ENCODE peak calls at places on chromosomes 13 and 19, in ten cellular contexts. D is HuH-7; I is amniotic stem cell; U is cardiac septum; T is activated CD4-positive, alpha-beta T cell treated with anti-CD3 and anti-CD28 coated beads, Interleukin-2, amount 50 U/mL, for 1 hour; K is activated naive CD8-positive, alpha-beta T cell treated with anti-CD3 and anti-CD28 coated beads for 36 hours; O is NCI-H345; H is NCI-H748 treated with DMSO at 0.1 percent for 48 hours; Q is ureter; X is hypothalamus. Y is an unnamed sample.

GRCh38 chr19:47369923-47370625 is 21.0 kb downstream of the DHX34 start:
- DNase-seq in H (no peak), X (no peak), O (no peak), I (peak), D (no peak), K (no peak), U (peak), Q (no peak), T (no peak), Y (no peak)

GRCh38 chr19:52343548-52343947 is 7.5 kb downstream of the ZNF610 start:
- DNase-seq in T (peak), H (peak), D (peak), X (no peak), K (peak), O (peak), I (no peak), U (no peak), Q (peak), Y (peak)

GRCh38 chr13:52454459-52454824 is 836 bp upstream of the CKAP2 start:
- DNase-seq in U (no peak), D (peak), K (peak), X (no peak), T (peak), O (peak), Q (peak), I (no peak), H (peak), Y (no peak)

GRCh38 chr19:33134571-33135041 is 2.7 kb downstream of the WDR88 start:
- DNase-seq in H (peak), D (no peak), X (no peak), T (peak), K (peak), I (no peak), O (no peak), U (no peak), Q (no peak), Y (peak)

GRCh38 chr19:15330801-15331418 is 1.4 kb downstream of the BRD4 start:
- DNase-seq in T (no peak), K (no peak), Q (no peak), D (no peak), O (no peak), U (no peak), X (no peak), H (no peak), I (peak), Y (no peak)

GRCh38 chr13:74217816-74218215 is 83.6 kb upstream of the KLF12 start:
- DNase-seq in H (no peak), Q (no peak), O (no peak), I (peak), T (no peak), K (no peak), U (no peak), D (no peak), X (no peak), Y (no peak)

GRCh38 chr19:55683449-55684261 is 8.6 kb downstream of the EPN1 start:
- DNase-seq in H (no peak), K (no peak), T (no peak), X (no peak), U (no peak), Q (no peak), I (no peak), D (no peak), O (no peak), Y (no peak)

GRCh38 chr19:752652-753517 is 2.0 kb downstream of the MISP start:
- DNase-seq in U (no peak), X (no peak), H (no peak), K (no peak), I (peak), O (no peak), Q (peak), D (peak), T (no peak), Y (no peak)

GRCh38 chr19:18274776-18275356 is 614 bp upstream of the IQCN start:
- DNase-seq in Q (peak), X (no peak), D (peak), K (peak), H (no peak), I (peak), T (no peak), O (no peak), U (peak), Y (no peak)

GRCh38 chr13:37365496-37365895 is 233.1 kb downstream of the POSTN start:
- DNase-seq in Q (no peak), U (no peak), O (no peak), T (no peak), I (no peak), D (no peak), K (no peak), X (no peak), H (no peak), Y (no peak)

GRCh38 chr13:22031702-22032286 is 360.9 kb downstream of the FGF9 start:
- DNase-seq in D (no peak), T (no peak), K (no peak), U (no peak), H (no peak), O (no peak), I (no peak), X (no peak), Q (no peak), Y (no peak)

GRCh38 chr19:31517466-31518180 is 168.4 kb upstream of the TSHZ3 start:
- DNase-seq in O (peak), U (peak), D (no peak), T (no peak), Q (no peak), K (no peak), H (no peak), I (no peak), X (no peak), Y (no peak)

GRCh38 chr19:8690753-8691539 is 7.6 kb downstream of the ACTL9 start:
- DNase-seq in Q (no peak), U (no peak), X (no peak), I (no peak), H (no peak), T (no peak), D (no peak), K (no peak), O (no peak), Y (no peak)

GRCh38 chr19:41323023-41323422 is 13.1 kb downstream of the CCDC97 start:
- DNase-seq in H (no peak), I (no peak), K (no peak), O (no peak), D (no peak), T (no peak), Q (no peak), U (no peak), X (no peak), Y (no peak)

GRCh38 chr13:112752711-112753541 is 63.1 kb downstream of the ATP11A start:
- DNase-seq in D (no peak), X (no peak), O (no peak), Q (no peak), H (no peak), K (peak), T (no peak), I (no peak), U (no peak), Y (no peak)

GRCh38 chr13:110280996-110281688 is 25.8 kb downstream of the COL4A1 start:
- DNase-seq in T (no peak), H (no peak), K (no peak), D (no peak), X (no peak), Q (no peak), U (no peak), I (no peak), O (no peak), Y (no peak)

GRCh38 chr13:26457212-26457611 is 100.3 kb upstream of the WASF3 start:
- DNase-seq in I (peak), O (no peak), D (no peak), Q (no peak), U (no peak), T (no peak), H (no peak), X (no peak), K (no peak), Y (no peak)

GRCh38 chr19:51919606-51920005 is 7.7 kb upstream of the ZNF613 start:
- DNase-seq in Q (no peak), U (no peak), I (no peak), D (no peak), K (no peak), O (no peak), X (no peak), T (no peak), H (no peak), Y (no peak)

GRCh38 chr13:30329009-30329585 is 21.7 kb upstream of the KATNAL1 start:
- DNase-seq in X (no peak), Q (no peak), H (no peak), I (no peak), D (no peak), O (no peak), K (no peak), T (no peak), U (no peak), Y (no peak)

GRCh38 chr13:36681894-36682624 is 8.2 kb downstream of the SERTM1 start:
- DNase-seq in I (no peak), D (no peak), H (no peak), U (no peak), X (no peak), Q (no peak), K (no peak), T (no peak), O (no peak), Y (no peak)

GRCh38 chr19:48511800-48512503 is at the start of gene LMTK3:
- DNase-seq in T (peak), K (peak), O (peak), I (no peak), D (no peak), X (peak), H (peak), Q (peak), U (no peak), Y (no peak)

GRCh38 chr13:30561506-30561905 is 56.2 kb upstream of the USPL1 start:
- DNase-seq in Q (no peak), I (no peak), O (no peak), U (no peak), K (no peak), D (no peak), X (no peak), T (no peak), H (no peak), Y (no peak)

GRCh38 chr19:33662391-33662790 is 40.6 kb downstream of the CHST8 start:
- DNase-seq in D (no peak), X (no peak), K (no peak), T (no peak), U (peak), H (no peak), O (no peak), Q (no peak), I (no peak), Y (no peak)

GRCh38 chr13:110853235-110853721 is 61.6 kb downstream of the ANKRD10 start:
- DNase-seq in H (no peak), I (no peak), O (no peak), D (no peak), X (no peak), U (no peak), T (no peak), K (no peak), Q (no peak), Y (no peak)

GRCh38 chr13:46495647-46496046 is 57.3 kb upstream of the LRCH1 start:
- DNase-seq in O (no peak), X (no peak), T (no peak), H (no peak), Q (no peak), K (no peak), I (no peak), U (no peak), D (no peak), Y (no peak)

GRCh38 chr19:48210005-48210404 is 39.5 kb downstream of the ZSWIM9 start:
- DNase-seq in T (no peak), U (no peak), O (no peak), X (no peak), D (no peak), Q (no peak), K (no peak), H (no peak), I (no peak), Y (no peak)

GRCh38 chr19:4914736-4915501 is 5.6 kb downstream of the UHRF1 start:
- DNase-seq in O (no peak), D (no peak), H (no peak), T (peak), Q (peak), I (peak), U (no peak), X (no peak), K (peak), Y (no peak)

Y was measured in GM12891.